ENCODE peak calls at places on chromosomes 4 and X, in four cellular contexts. One of them, this sample, is unnamed.

GRCh38 chr4:112771-113170 is 11.5 kb upstream of the ZNF718 start:
- DNase-seq in ecto neural progenitor cell: no peak
- DNase-seq in posterior cingulate gyrus: no peak
- DNase-seq in immature natural killer cell: no peak
- DNase-seq in this sample: no peak

GRCh38 chr4:67522851-67523671 is 22.2 kb downstream of the CENPC start:
- DNase-seq in ecto neural progenitor cell: no peak
- DNase-seq in immature natural killer cell: no peak
- DNase-seq in posterior cingulate gyrus: no peak
- DNase-seq in this sample: no peak

GRCh38 chr4:83618991-83619390 is 83.1 kb downstream of the GPAT3 start:
- DNase-seq in ecto neural progenitor cell: no peak
- DNase-seq in posterior cingulate gyrus: no peak
- DNase-seq in immature natural killer cell: no peak
- DNase-seq in this sample: no peak

GRCh38 chr4:40613456-40613855 is 16.2 kb downstream of the RBM47 start:
- DNase-seq in immature natural killer cell: no peak
- DNase-seq in posterior cingulate gyrus: no peak
- DNase-seq in ecto neural progenitor cell: no peak
- DNase-seq in this sample: no peak

GRCh38 chrX:46407753-46408130 is 137.5 kb downstream of the ZNF674 start:
- DNase-seq in immature natural killer cell: no peak
- DNase-seq in ecto neural progenitor cell: no peak
- DNase-seq in posterior cingulate gyrus: no peak
- DNase-seq in this sample: no peak

GRCh38 chr4:103754844-103755243 is 35.1 kb upstream of the TACR3 start:
- DNase-seq in immature natural killer cell: no peak
- DNase-seq in posterior cingulate gyrus: no peak
- DNase-seq in ecto neural progenitor cell: no peak
- DNase-seq in this sample: no peak

GRCh38 chrX:9677098-9677739 is 88.4 kb downstream of the GPR143 start:
- DNase-seq in immature natural killer cell: peak; percentile 66
- DNase-seq in ecto neural progenitor cell: no peak
- DNase-seq in posterior cingulate gyrus: no peak
- DNase-seq in this sample: no peak

GRCh38 chrX:24515447-24515846 is 50.4 kb downstream of the PDK3 start:
- DNase-seq in posterior cingulate gyrus: no peak
- DNase-seq in ecto neural progenitor cell: no peak
- DNase-seq in immature natural killer cell: no peak
- DNase-seq in this sample: peak; percentile 3

GRCh38 chr4:4395849-4396627 is 9.1 kb downstream of the NSG1 start:
- DNase-seq in ecto neural progenitor cell: peak; percentile 74
- DNase-seq in posterior cingulate gyrus: peak; percentile 62
- DNase-seq in immature natural killer cell: no peak
- DNase-seq in this sample: no peak

GRCh38 chr4:99722006-99722405 is 64.4 kb upstream of the C4orf54 start:
- DNase-seq in immature natural killer cell: no peak
- DNase-seq in posterior cingulate gyrus: no peak
- DNase-seq in ecto neural progenitor cell: no peak
- DNase-seq in this sample: no peak

GRCh38 chr4:95732061-95732460 is 107.8 kb upstream of the PDHA2 start:
- DNase-seq in posterior cingulate gyrus: no peak
- DNase-seq in ecto neural progenitor cell: no peak
- DNase-seq in immature natural killer cell: no peak
- DNase-seq in this sample: no peak

GRCh38 chrX:9184231-9184630 is 150.3 kb upstream of the FAM9B start:
- DNase-seq in posterior cingulate gyrus: no peak
- DNase-seq in immature natural killer cell: no peak
- DNase-seq in ecto neural progenitor cell: no peak
- DNase-seq in this sample: no peak

GRCh38 chr4:10013722-10014121 is 7.6 kb downstream of the SLC2A9 start:
- DNase-seq in posterior cingulate gyrus: no peak
- DNase-seq in immature natural killer cell: no peak
- DNase-seq in ecto neural progenitor cell: peak; percentile 77
- DNase-seq in this sample: no peak

GRCh38 chr4:78939667-78940008 is 400 bp upstream of the PAQR3 start:
- DNase-seq in immature natural killer cell: no peak
- DNase-seq in ecto neural progenitor cell: no peak
- DNase-seq in posterior cingulate gyrus: no peak
- DNase-seq in this sample: no peak

GRCh38 chrX:43969504-43970501 is 3.4 kb downstream of the NDP start:
- DNase-seq in posterior cingulate gyrus: peak; percentile 38
- DNase-seq in ecto neural progenitor cell: peak; percentile 61
- DNase-seq in immature natural killer cell: no peak
- DNase-seq in this sample: no peak

GRCh38 chr4:80213117-80213815 is 16.0 kb downstream of the PRDM8 start:
- DNase-seq in posterior cingulate gyrus: no peak
- DNase-seq in ecto neural progenitor cell: no peak
- DNase-seq in immature natural killer cell: no peak
- DNase-seq in this sample: no peak

GRCh38 chrX:71532078-71532752 is 689 bp upstream of the OGT start:
- DNase-seq in ecto neural progenitor cell: peak; percentile 43
- DNase-seq in immature natural killer cell: peak; percentile 70
- DNase-seq in posterior cingulate gyrus: no peak
- DNase-seq in this sample: no peak

GRCh38 chr4:4858527-4858926 is 938 bp upstream of the MSX1 start:
- DNase-seq in posterior cingulate gyrus: no peak
- DNase-seq in immature natural killer cell: no peak
- DNase-seq in ecto neural progenitor cell: no peak
- DNase-seq in this sample: no peak

GRCh38 chr4:8345053-8345945 is 75.7 kb downstream of the HTRA3 start:
- DNase-seq in posterior cingulate gyrus: no peak
- DNase-seq in immature natural killer cell: no peak
- DNase-seq in ecto neural progenitor cell: no peak
- DNase-seq in this sample: no peak

GRCh38 chr4:5804656-5805055 is 88.2 kb downstream of the CRMP1 start:
- DNase-seq in posterior cingulate gyrus: no peak
- DNase-seq in immature natural killer cell: no peak
- DNase-seq in ecto neural progenitor cell: no peak
- DNase-seq in this sample: no peak

GRCh38 chr4:177696438-177696966 is 254.3 kb upstream of the AGA start:
- DNase-seq in ecto neural progenitor cell: peak; percentile 48
- DNase-seq in posterior cingulate gyrus: no peak
- DNase-seq in immature natural killer cell: no peak
- DNase-seq in this sample: no peak